ENCODE peak calls at places on chromosomes 11 and 22, in ten cellular contexts. M, N, I, C, E, W, A, T, H and U are unnamed samples.
A peak's percentile ranks its signal among the peaks of the same experiment; 100 is the strongest.

GRCh38 chr11:120137611-120138521 is at the start of gene TRIM29:
- DNase-seq in T (peak; percentile 62), C (peak; percentile 11), A (peak; percentile 54), H (no peak), M (peak; percentile 65), I (no peak), W (no peak), N (peak; percentile 46), E (peak; percentile 92), U (peak; percentile 20)

GRCh38 chr11:120031156-120031555 is 106.8 kb downstream of the TRIM29 start:
- DNase-seq in C (no peak), H (no peak), N (no peak), W (no peak), E (no peak), I (no peak), A (no peak), M (no peak), T (no peak), U (no peak)

GRCh38 chr11:93652161-93652597 is 9.3 kb upstream of the CEP295 start:
- DNase-seq in W (no peak), T (no peak), A (no peak), I (peak; percentile 53), E (peak; percentile 19), C (no peak), N (no peak), H (peak; percentile 63), M (no peak), U (no peak)

GRCh38 chr22:38753894-38754246 is 1.9 kb downstream of the SUN2 start:
- DNase-seq in C (no peak), A (no peak), E (no peak), M (no peak), T (no peak), W (no peak), I (no peak), N (no peak), H (no peak), U (no peak)

GRCh38 chr22:32725369-32725988 is 76.0 kb upstream of the TIMP3 start:
- DNase-seq in N (no peak), A (no peak), H (no peak), C (no peak), E (no peak), W (peak; percentile 65), I (peak; percentile 54), T (no peak), M (no peak), U (no peak)

GRCh38 chr22:48417143-48418070 is 1410.3 kb downstream of the BRD1 start:
- DNase-seq in C (no peak), N (no peak), H (no peak), A (peak; percentile 56), E (no peak), T (peak; percentile 43), I (no peak), M (peak; percentile 43), W (no peak), U (no peak)

GRCh38 chr11:112025682-112026081 is 474 bp downstream of the DLAT start:
- DNase-seq in E (peak; percentile 10), N (no peak), W (no peak), T (no peak), M (no peak), H (peak; percentile 26), C (no peak), I (peak; percentile 25), A (no peak), U (peak; percentile 41)

GRCh38 chr11:61104963-61105362 is 2.7 kb downstream of the CD5 start:
- DNase-seq in I (no peak), A (peak; percentile 30), N (no peak), E (no peak), M (no peak), C (no peak), H (no peak), W (no peak), T (no peak), U (no peak)

GRCh38 chr11:96714689-96715088 is 324.9 kb downstream of the JRKL start:
- DNase-seq in C (no peak), E (no peak), H (no peak), I (no peak), M (no peak), T (no peak), W (no peak), N (no peak), A (no peak), U (no peak)

GRCh38 chr11:8768625-8769333 is 86.2 kb downstream of the RPL27A start:
- DNase-seq in W (peak; percentile 30), N (no peak), M (no peak), H (peak; percentile 59), T (peak; percentile 80), C (no peak), E (peak; percentile 66), I (peak; percentile 80), A (no peak), U (no peak)

GRCh38 chr11:65871811-65872548 is 620 bp downstream of the EFEMP2 start:
- DNase-seq in W (no peak), N (peak; percentile 57), A (peak; percentile 72), T (peak; percentile 77), C (no peak), I (no peak), E (no peak), M (no peak), H (no peak), U (no peak)

GRCh38 chr11:63673579-63673978 is 2.4 kb upstream of the ATL3 start:
- DNase-seq in M (no peak), N (no peak), C (no peak), W (no peak), I (peak; percentile 71), A (no peak), H (no peak), T (no peak), E (no peak), U (no peak)

GRCh38 chr11:2549491-2549875 is 104.7 kb downstream of the KCNQ1 start:
- DNase-seq in N (peak; percentile 21), H (no peak), I (no peak), W (no peak), M (no peak), A (peak; percentile 23), C (no peak), T (peak; percentile 53), E (no peak), U (no peak)

GRCh38 chr11:2549080-2549479 is 104.3 kb downstream of the KCNQ1 start:
- DNase-seq in W (no peak), H (no peak), C (no peak), I (no peak), M (no peak), A (no peak), T (peak; percentile 38), E (no peak), N (peak; percentile 21), U (no peak)

GRCh38 chr11:2551131-2551530 is 106.3 kb downstream of the KCNQ1 start:
- DNase-seq in W (no peak), T (peak; percentile 48), N (no peak), M (no peak), A (peak; percentile 34), I (no peak), C (no peak), H (no peak), E (no peak), U (no peak)

GRCh38 chr11:2549876-2550605 is 105.2 kb downstream of the KCNQ1 start:
- DNase-seq in E (no peak), T (peak; percentile 60), A (peak; percentile 64), H (no peak), M (no peak), W (no peak), I (no peak), N (peak; percentile 44), C (no peak), U (no peak)

GRCh38 chr11:2550606-2550970 is 105.8 kb downstream of the KCNQ1 start:
- DNase-seq in E (no peak), W (no peak), I (no peak), T (no peak), N (peak; percentile 28), H (no peak), C (no peak), M (no peak), A (peak; percentile 47), U (no peak)
- TF ChIP-seq CTCF in E (no peak), W (no peak), I (no peak), T (no peak), N (no peak), H (no peak), C (no peak), M (no peak), A (no peak), U (no peak)

DNA sequence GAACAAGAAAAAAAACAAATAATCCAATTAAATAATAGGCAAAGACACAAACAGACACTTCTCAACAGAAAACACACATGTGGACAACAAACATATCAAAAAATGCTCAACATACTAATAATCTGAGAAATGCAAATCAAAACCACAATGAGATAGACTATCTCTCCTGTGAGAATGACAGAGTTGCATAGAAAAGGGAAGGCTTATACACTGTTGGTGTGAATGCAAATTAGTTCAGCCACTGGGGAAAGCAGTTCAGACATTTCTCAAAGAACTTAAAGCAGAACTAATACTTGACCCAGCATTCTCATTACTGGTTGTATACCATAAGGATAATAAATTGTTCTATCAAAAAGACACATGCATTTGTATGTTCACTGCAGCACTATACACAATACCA is 637.8 kb upstream of the LUZP2 start:
- DNase-seq in W (no peak), C (no peak), M (no peak), I (no peak), E (no peak), H (no peak), T (no peak), A (no peak), N (no peak), U (no peak)
- TF ChIP-seq CTCF in W (no peak), C (no peak), M (no peak), I (no peak), E (no peak), H (no peak), T (no peak), A (no peak), N (no peak), U (no peak)

GRCh38 chr22:46386312-46386711 is 50.8 kb downstream of the TRMU start:
- DNase-seq in T (no peak), W (no peak), E (no peak), A (no peak), C (no peak), N (no peak), I (no peak), M (no peak), H (no peak), U (no peak)
- TF ChIP-seq CTCF in T (no peak), W (no peak), E (no peak), A (no peak), C (no peak), N (no peak), I (no peak), M (no peak), H (no peak), U (no peak)

DNA sequence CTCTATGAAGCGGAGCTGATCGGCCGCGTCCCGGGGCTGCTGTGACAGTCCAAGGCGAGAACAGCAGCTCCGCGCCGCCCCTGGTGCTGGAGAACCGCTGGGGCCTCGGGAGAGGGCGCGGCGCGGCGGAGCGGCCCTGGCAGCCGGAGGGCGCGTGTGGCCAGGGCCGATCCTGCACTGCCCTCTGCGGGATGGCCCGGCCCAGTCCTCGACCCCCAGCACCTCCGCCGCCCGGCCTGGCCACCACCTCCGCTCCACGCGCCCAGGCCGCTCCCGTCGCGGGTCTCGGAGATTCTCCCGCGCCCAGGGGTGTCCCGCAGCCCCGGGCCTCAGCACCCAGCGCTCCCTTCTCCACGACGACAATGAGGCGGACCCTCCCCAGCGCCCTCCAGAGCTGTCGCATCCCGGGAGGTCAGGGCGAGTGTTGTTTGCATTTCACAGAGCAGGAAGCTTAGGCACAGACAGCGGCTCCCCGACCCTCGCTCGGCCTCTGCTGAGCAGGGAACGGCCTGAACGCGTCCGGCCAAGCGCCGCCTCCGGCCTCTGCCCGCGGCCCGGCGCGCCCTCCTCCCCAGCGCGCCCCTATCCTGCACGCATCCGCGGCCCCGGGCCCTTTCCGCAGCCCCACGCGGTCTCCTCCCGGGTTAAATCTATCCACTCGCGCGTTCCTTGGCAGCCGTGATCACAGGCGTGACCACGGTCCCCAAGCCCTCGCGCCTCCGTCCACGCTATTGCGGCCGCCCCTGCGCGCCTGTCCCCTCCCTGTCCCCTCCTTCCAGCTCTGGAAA is 109.7 kb downstream of the WNT7B start:
- DNase-seq in N (peak; percentile 63), C (no peak), H (peak; percentile 43), E (no peak), M (no peak), T (no peak), W (no peak), A (peak; percentile 70), I (peak; percentile 25), U (peak; percentile 68)
- TF ChIP-seq CTCF in N (peak; percentile 33), C (no peak), H (no peak), E (no peak), M (no peak), T (no peak), W (no peak), A (peak; percentile 20), I (no peak), U (peak; percentile 34)